ENCODE peak calls at places on chromosomes 4 and X, in nine cellular contexts. E, F, K, N, Q, C, R, Z and B are unnamed samples.

GRCh38 chr4:125316391-125316780 is 1.6 kb downstream of the FAT4 start:
- DNase-seq in E (no peak), F (peak), K (no peak), N (peak), Q (peak), C (no peak), R (peak), Z (no peak), B (peak)

GRCh38 chr4:126733301-126733700 is 899.5 kb upstream of the INTU start:
- DNase-seq in E (peak), F (no peak), K (no peak), N (no peak), Q (no peak), C (no peak), R (no peak), Z (no peak), B (no peak)

GRCh38 chrX:155094468-155095061 is 23.3 kb downstream of the BRCC3 start:
- DNase-seq in E (peak), F (no peak), K (peak), N (no peak), Q (no peak), C (no peak), R (peak), Z (peak), B (no peak)

GRCh38 chr4:130023088-130023487 is 927.1 kb downstream of the C4orf33 start:
- DNase-seq in E (no peak), F (no peak), K (no peak), N (no peak), Q (no peak), C (no peak), R (no peak), Z (no peak), B (no peak)

GRCh38 chr4:68368566-68369473 is 18.9 kb upstream of the YTHDC1 start:
- DNase-seq in E (peak), F (no peak), K (no peak), N (no peak), Q (no peak), C (no peak), R (peak), Z (no peak), B (no peak)

GRCh38 chr4:88382621-88383020 is 4.0 kb downstream of the HERC6 start:
- DNase-seq in E (no peak), F (no peak), K (no peak), N (no peak), Q (no peak), C (no peak), R (peak), Z (no peak), B (no peak)

GRCh38 chr4:154490261-154490588 is 1.4 kb downstream of the DCHS2 start:
- DNase-seq in E (no peak), F (no peak), K (no peak), N (no peak), Q (peak), C (no peak), R (no peak), Z (no peak), B (no peak)

GRCh38 chrX:39670281-39670680 is 427.5 kb downstream of the BCOR start:
- DNase-seq in E (no peak), F (no peak), K (no peak), N (no peak), Q (no peak), C (no peak), R (no peak), Z (no peak), B (no peak)

GRCh38 chr4:112517911-112518310 is 1.9 kb upstream of the NEUROG2 start:
- DNase-seq in E (no peak), F (no peak), K (no peak), N (no peak), Q (no peak), C (no peak), R (no peak), Z (no peak), B (no peak)

GRCh38 chr4:38687571-38688011 is 23.6 kb downstream of the KLF3 start:
- DNase-seq in E (no peak), F (no peak), K (no peak), N (no peak), Q (no peak), C (no peak), R (no peak), Z (no peak), B (no peak)

GRCh38 chr4:4673070-4673469 is 131.2 kb upstream of the STX18 start:
- DNase-seq in E (no peak), F (no peak), K (no peak), N (peak), Q (peak), C (no peak), R (peak), Z (peak), B (no peak)

GRCh38 chr4:76197971-76198410 is 15.6 kb downstream of the SCARB2 start:
- DNase-seq in E (peak), F (no peak), K (no peak), N (peak), Q (peak), C (peak), R (no peak), Z (peak), B (no peak)

GRCh38 chr4:76836860-76837564 is 60.9 kb downstream of the SOWAHB start:
- DNase-seq in E (no peak), F (no peak), K (no peak), N (no peak), Q (no peak), C (no peak), R (no peak), Z (no peak), B (no peak)

GRCh38 chrX:21856504-21856903 is 717 bp downstream of the YY2 start:
- DNase-seq in E (no peak), F (no peak), K (no peak), N (no peak), Q (peak), C (no peak), R (no peak), Z (no peak), B (no peak)

GRCh38 chrX:148572332-148572731 is 71.9 kb downstream of the AFF2 start:
- DNase-seq in E (no peak), F (no peak), K (no peak), N (no peak), Q (no peak), C (no peak), R (no peak), Z (no peak), B (no peak)

GRCh38 chr4:82104578-82104977 is 269.2 kb downstream of the HNRNPD start:
- DNase-seq in E (no peak), F (no peak), K (no peak), N (no peak), Q (peak), C (no peak), R (no peak), Z (no peak), B (no peak)

GRCh38 chr4:29304595-29304994 is 1415.6 kb upstream of the PCDH7 start:
- DNase-seq in E (peak), F (no peak), K (no peak), N (no peak), Q (no peak), C (no peak), R (no peak), Z (no peak), B (peak)

GRCh38 chr4:46354863-46355262 is 35.1 kb downstream of the GABRA2 start:
- DNase-seq in E (no peak), F (no peak), K (no peak), N (no peak), Q (no peak), C (no peak), R (no peak), Z (no peak), B (no peak)

GRCh38 chr4:119632216-119632615 is 3.6 kb upstream of the PDE5A start:
- DNase-seq in E (peak), F (no peak), K (no peak), N (no peak), Q (no peak), C (no peak), R (no peak), Z (no peak), B (no peak)

GRCh38 chr4:152606800-152607577 is 71.1 kb upstream of the FBXW7 start:
- DNase-seq in E (no peak), F (no peak), K (no peak), N (no peak), Q (no peak), C (no peak), R (no peak), Z (no peak), B (no peak)

GRCh38 chrX:40563784-40564183 is 17.0 kb upstream of the ATP6AP2 start:
- DNase-seq in E (no peak), F (no peak), K (no peak), N (no peak), Q (no peak), C (no peak), R (no peak), Z (no peak), B (no peak)

GRCh38 chrX:150690126-150690525 is 3.1 kb upstream of the MTMR1 start:
- DNase-seq in E (peak), F (no peak), K (peak), N (no peak), Q (no peak), C (no peak), R (peak), Z (no peak), B (no peak)

GRCh38 chrX:18753603-18754002 is 46.2 kb downstream of the PPEF1 start:
- DNase-seq in E (no peak), F (no peak), K (no peak), N (no peak), Q (no peak), C (no peak), R (no peak), Z (no peak), B (no peak)

GRCh38 chr4:117968606-117969005 is 65.7 kb upstream of the NDST3 start:
- DNase-seq in E (no peak), F (no peak), K (no peak), N (no peak), Q (no peak), C (no peak), R (no peak), Z (no peak), B (no peak)

GRCh38 chr4:167581449-167581965 is 347.2 kb upstream of the SPOCK3 start:
- DNase-seq in E (no peak), F (no peak), K (no peak), N (no peak), Q (peak), C (no peak), R (no peak), Z (no peak), B (peak)

GRCh38 chr4:54940996-54941395 is 184.4 kb downstream of the KDR start:
- DNase-seq in E (no peak), F (no peak), K (no peak), N (no peak), Q (no peak), C (no peak), R (no peak), Z (no peak), B (no peak)

GRCh38 chr4:110628321-110629213 is 5.7 kb upstream of the PITX2 start:
- DNase-seq in E (no peak), F (no peak), K (no peak), N (no peak), Q (no peak), C (no peak), R (no peak), Z (no peak), B (no peak)

GRCh38 chrX:915427-916234 is 285.0 kb downstream of the SHOX start:
- DNase-seq in E (no peak), F (no peak), K (no peak), N (no peak), Q (no peak), C (no peak), R (no peak), Z (no peak), B (no peak)

GRCh38 chr4:77734928-77735327 is 84.2 kb downstream of the CNOT6L start:
- DNase-seq in E (peak), F (no peak), K (no peak), N (no peak), Q (no peak), C (no peak), R (no peak), Z (peak), B (no peak)

GRCh38 chr4:169103966-169104412 is 93.9 kb upstream of the CBR4 start:
- DNase-seq in E (no peak), F (no peak), K (no peak), N (no peak), Q (no peak), C (no peak), R (no peak), Z (no peak), B (peak)

GRCh38 chr4:76658231-76659102 is 223.4 kb downstream of the SHROOM3 start:
- DNase-seq in E (peak), F (no peak), K (no peak), N (no peak), Q (no peak), C (no peak), R (no peak), Z (no peak), B (no peak)

GRCh38 chr4:89438102-89438831 is 130.7 kb upstream of the GPRIN3 start:
- DNase-seq in E (peak), F (peak), K (peak), N (no peak), Q (no peak), C (peak), R (peak), Z (peak), B (no peak)

GRCh38 chr4:98284640-98285046 is 23.5 kb downstream of the RAP1GDS1 start:
- DNase-seq in E (peak), F (no peak), K (no peak), N (no peak), Q (no peak), C (no peak), R (peak), Z (no peak), B (no peak)

GRCh38 chr4:98289375-98289774 is 28.2 kb downstream of the RAP1GDS1 start:
- DNase-seq in E (no peak), F (no peak), K (no peak), N (no peak), Q (no peak), C (no peak), R (no peak), Z (no peak), B (no peak)

GRCh38 chr4:98287328-98287727 is 26.1 kb downstream of the RAP1GDS1 start:
- DNase-seq in E (no peak), F (no peak), K (no peak), N (no peak), Q (no peak), C (no peak), R (no peak), Z (no peak), B (no peak)

GRCh38 chr4:98283219-98284199 is 22.3 kb downstream of the RAP1GDS1 start:
- DNase-seq in E (peak), F (no peak), K (no peak), N (no peak), Q (no peak), C (no peak), R (no peak), Z (no peak), B (no peak)

GRCh38 chr4:98285676-98286075 is 24.5 kb downstream of the RAP1GDS1 start:
- DNase-seq in E (no peak), F (no peak), K (no peak), N (no peak), Q (no peak), C (no peak), R (no peak), Z (no peak), B (no peak)
- H3K4me3 ChIP-seq in E (no peak), F (no peak), K (no peak), N (no peak), Q (no peak), C (no peak), R (no peak), Z (no peak), B (no peak)

DNA sequence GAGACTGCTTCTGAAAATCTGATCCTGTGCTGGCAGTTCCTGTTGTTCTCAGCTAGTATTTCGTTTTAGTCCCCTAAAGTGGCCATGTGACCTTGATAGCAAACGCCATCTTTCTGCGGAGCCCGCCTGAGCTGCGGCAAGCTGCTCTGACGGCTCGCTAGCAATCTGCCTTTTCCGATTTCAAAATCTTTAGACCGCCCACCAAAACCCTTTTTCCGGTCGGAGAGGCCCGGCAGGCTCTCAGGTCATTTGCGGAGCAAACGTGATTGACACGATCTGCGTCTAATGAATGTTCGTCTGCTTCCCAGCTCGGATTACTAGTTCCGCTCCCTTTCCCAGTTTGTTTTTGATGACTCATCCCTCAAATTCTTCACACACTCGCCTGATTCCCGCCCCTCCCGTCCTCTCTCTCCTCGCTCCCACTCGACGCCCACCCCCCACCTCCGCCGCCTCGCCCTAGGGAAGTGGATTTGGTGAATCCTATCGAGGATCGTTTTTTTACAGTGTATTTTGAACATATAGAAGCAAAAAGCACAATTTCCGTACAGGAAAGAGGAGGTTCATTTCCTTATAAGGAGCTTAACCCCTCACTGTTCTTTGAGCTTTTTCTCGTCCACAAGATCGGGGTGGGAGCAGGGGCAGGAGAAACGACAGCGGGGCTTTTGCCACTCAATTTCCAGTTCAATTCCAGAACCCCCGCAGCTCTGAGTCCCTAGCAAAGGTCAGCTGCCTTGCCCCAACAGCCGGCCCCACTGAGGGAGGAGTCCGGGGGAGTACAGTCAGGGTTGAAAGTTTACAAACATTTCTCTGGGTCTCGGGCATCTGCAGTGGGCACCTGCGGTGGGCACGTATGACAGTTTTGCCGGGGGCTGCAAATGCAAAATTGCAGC is 37.5 kb downstream of the NLGN3 start:
- DNase-seq in E (peak), F (peak), K (peak), N (peak), Q (peak), C (peak), R (peak), Z (peak), B (peak)
- TF ChIP-seq POLR2A in E (peak), F (no peak), K (peak), N (peak), Q (peak), C (peak), R (peak), Z (peak), B (peak)

DNA sequence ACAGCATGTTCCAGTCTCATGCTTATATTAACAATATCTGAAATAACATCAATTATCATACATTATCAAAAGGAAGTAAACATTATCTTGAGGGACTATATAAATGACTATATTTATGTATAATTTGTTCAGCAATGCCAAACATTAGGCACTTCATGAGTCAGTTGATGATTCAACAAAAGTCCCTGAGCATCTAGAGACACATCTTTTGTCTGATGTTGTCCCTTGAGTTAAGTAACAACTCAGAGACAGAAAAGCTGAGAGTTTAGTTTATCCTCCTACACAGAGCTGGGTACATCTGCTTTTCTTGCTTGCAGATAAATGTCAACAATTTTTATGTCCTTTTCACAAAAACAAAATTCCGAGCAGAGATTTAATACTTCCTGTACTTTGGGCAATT is 311.1 kb downstream of the INPP4B start:
- DNase-seq in E (peak), F (no peak), K (no peak), N (no peak), Q (no peak), C (no peak), R (peak), Z (no peak), B (no peak)
- H3K27ac ChIP-seq in E (no peak), F (no peak), K (no peak), N (no peak), Q (no peak), C (no peak), R (peak), Z (no peak), B (no peak)

DNA sequence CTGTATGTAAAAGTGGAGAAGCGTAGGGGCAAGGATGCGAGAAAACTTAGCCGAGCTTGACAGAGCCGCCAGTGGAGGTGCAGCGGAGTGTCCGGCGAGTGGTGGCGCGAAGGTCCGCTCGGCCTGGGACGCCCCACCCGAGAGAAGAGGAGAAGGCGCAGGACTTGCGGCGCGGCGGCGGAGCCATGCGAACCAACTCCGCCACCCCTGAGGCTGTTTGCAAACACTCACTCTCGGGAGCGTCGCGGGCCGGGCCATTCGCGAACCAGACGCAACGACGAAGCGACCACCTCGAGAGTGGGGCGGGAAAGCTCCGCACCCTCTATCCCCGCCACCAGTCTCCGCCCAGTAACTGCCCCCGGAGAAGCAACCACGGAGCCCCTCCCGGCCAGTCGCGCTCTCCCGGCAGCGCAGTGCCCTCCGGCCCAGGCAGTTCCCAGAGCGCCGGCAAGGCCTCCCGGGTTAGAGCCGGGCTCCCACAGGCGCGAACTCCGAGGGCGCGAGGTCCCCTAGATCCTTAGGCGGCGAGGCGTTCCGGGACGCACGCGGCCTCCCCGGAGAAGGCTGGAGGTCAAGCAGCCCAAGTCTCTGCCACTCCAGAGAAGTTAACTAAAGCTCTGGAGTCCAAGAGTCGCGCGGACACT is 2.2 kb upstream of the MAB21L2 start:
- DNase-seq in E (peak), F (no peak), K (no peak), N (no peak), Q (peak), C (no peak), R (no peak), Z (no peak), B (peak)
- H3K4me3 ChIP-seq in E (peak), F (peak), K (no peak), N (peak), Q (no peak), C (peak), R (no peak), Z (no peak), B (peak)

GRCh38 chrX:10619311-10620015 is 922 bp downstream of the MID1 start:
- DNase-seq in E (no peak), F (no peak), K (no peak), N (no peak), Q (no peak), C (no peak), R (no peak), Z (no peak), B (no peak)
- TF ChIP-seq POLR2A in E (no peak), F (no peak), K (no peak), N (no peak), Q (no peak), C (no peak), R (no peak), Z (no peak), B (no peak)

DNA sequence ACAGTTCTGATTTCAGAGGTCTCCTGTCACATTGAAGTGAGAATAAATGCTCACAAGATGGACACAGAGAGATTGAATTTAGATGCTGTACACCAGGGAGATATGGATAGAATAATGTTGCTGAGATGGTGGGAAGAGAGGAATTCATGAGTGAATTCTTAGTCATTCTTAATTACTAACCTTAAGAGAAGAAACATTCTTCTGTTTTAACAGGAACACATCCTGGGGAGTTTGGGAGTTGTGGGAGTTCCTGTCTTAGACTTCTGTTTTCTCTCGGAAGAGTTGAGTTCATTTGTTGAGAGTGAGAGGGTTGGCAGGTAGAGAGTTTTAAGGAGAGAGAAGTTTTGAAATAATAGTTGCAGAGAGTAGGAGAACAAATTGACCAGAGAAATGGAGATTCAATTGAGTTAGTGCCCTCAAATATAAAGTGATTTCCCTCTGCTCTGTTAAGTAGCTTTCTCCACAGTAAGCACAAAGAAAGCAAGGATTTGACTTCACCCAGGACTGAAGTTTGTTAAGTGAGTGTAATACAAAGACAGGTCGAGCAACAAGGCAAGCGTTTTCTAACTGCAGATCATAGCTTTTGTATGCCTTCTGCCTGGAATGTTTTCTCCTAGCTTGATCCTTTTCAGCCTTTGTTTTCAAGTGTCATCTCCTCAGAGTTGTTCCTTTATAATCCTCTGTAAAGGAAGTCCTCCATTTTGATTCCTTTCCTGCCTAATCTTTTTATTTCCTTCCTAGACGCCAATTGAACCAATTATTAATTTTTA is 205.9 kb downstream of the RAPGEF2 start:
- DNase-seq in E (peak), F (no peak), K (no peak), N (no peak), Q (no peak), C (no peak), R (no peak), Z (no peak), B (no peak)
- H3K27ac ChIP-seq in E (peak), F (no peak), K (no peak), N (no peak), Q (no peak), C (no peak), R (no peak), Z (no peak), B (peak)